ENCODE peak calls at places on chromosomes 13 and 19, in four cellular contexts. R is posterior cingulate gyrus; B is H54; H is stimulated activated naive B cell treated with anti-CD40 and anti-IgM and Interleukin-4, amounts not matched to agents 10 μg/mL and 1 μg/mL and 100 μg/mL, for 72 hours. K is an unnamed sample.

GRCh38 chr13:112638157-112638750 is 50.3 kb upstream of the TUBGCP3 start:
- DNase-seq in B (no peak), H (no peak), R (no peak), K (no peak)

GRCh38 chr13:39484506-39485313 is 118.3 kb downstream of the LHFPL6 start:
- DNase-seq in R (no peak), H (no peak), B (peak), K (no peak)

GRCh38 chr19:47272448-47273312 is 2.0 kb upstream of the INAFM1 start:
- DNase-seq in R (peak), B (no peak), H (no peak), K (no peak)

GRCh38 chr13:110416131-110416584 is 109.1 kb downstream of the COL4A2 start:
- DNase-seq in B (no peak), R (no peak), H (no peak), K (no peak)

GRCh38 chr19:38093587-38093986 is 130.4 kb downstream of the DPF1 start:
- DNase-seq in R (peak), B (no peak), H (no peak), K (no peak)

GRCh38 chr13:47499358-47500150 is 501.5 kb downstream of the SUCLA2 start:
- DNase-seq in B (peak), H (no peak), R (no peak), K (peak)

GRCh38 chr19:35360880-35361420 is 2.7 kb downstream of the FFAR3 start:
- DNase-seq in B (no peak), H (no peak), R (no peak), K (no peak)

GRCh38 chr19:21786931-21787330 is 19.6 kb upstream of the ZNF100 start:
- DNase-seq in B (no peak), R (no peak), H (no peak), K (no peak)

GRCh38 chr19:18804139-18804601 is 13.1 kb upstream of the COMP start:
- DNase-seq in R (no peak), B (no peak), H (no peak), K (no peak)

K was measured in H4.